ENCODE peak calls at places on chromosomes 7 and 10, in four cellular contexts. One of them, this sample, is unnamed.

GRCh38 chr7:24134535-24134934 is 149.5 kb upstream of the NPY start:
- DNase-seq in PC-3: no peak
- DNase-seq in Peyer's patch: no peak
- DNase-seq in caudate nucleus: no peak
- DNase-seq in this sample: no peak

GRCh38 chr7:142583424-142583823 is 165.8 kb upstream of the PRSS1 start:
- DNase-seq in PC-3: peak
- DNase-seq in Peyer's patch: no peak
- DNase-seq in caudate nucleus: no peak
- DNase-seq in this sample: peak

GRCh38 chr10:63217120-63217605 is 84.0 kb downstream of the NRBF2 start:
- DNase-seq in PC-3: peak
- DNase-seq in Peyer's patch: no peak
- DNase-seq in caudate nucleus: no peak
- DNase-seq in this sample: no peak

GRCh38 chr7:47601119-47601880 is 19.4 kb upstream of the TNS3 start:
- DNase-seq in PC-3: peak
- DNase-seq in Peyer's patch: no peak
- DNase-seq in caudate nucleus: no peak
- DNase-seq in this sample: peak

GRCh38 chr10:33643042-33643441 is 308.6 kb upstream of the NRP1 start:
- DNase-seq in PC-3: peak
- DNase-seq in Peyer's patch: no peak
- DNase-seq in caudate nucleus: no peak
- DNase-seq in this sample: no peak

GRCh38 chr10:72298774-72299519 is 25.2 kb downstream of the DDIT4 start:
- DNase-seq in PC-3: no peak
- DNase-seq in Peyer's patch: no peak
- DNase-seq in caudate nucleus: no peak
- DNase-seq in this sample: no peak

GRCh38 chr7:78296689-78297371 is 498.3 kb downstream of the PHTF2 start:
- DNase-seq in PC-3: peak
- DNase-seq in Peyer's patch: no peak
- DNase-seq in caudate nucleus: no peak
- DNase-seq in this sample: no peak

GRCh38 chr10:103761075-103761920 is 94.1 kb downstream of the SH3PXD2A start:
- DNase-seq in PC-3: peak
- DNase-seq in Peyer's patch: no peak
- DNase-seq in caudate nucleus: no peak
- DNase-seq in this sample: no peak

GRCh38 chr10:132493246-132493755 is 44.3 kb upstream of the INPP5A start:
- DNase-seq in PC-3: no peak
- DNase-seq in Peyer's patch: no peak
- DNase-seq in caudate nucleus: peak
- DNase-seq in this sample: no peak

GRCh38 chr7:130491841-130492518 is at the start of gene MEST:
- DNase-seq in PC-3: no peak
- DNase-seq in Peyer's patch: no peak
- DNase-seq in caudate nucleus: no peak
- DNase-seq in this sample: no peak

GRCh38 chr10:19046709-19047108 is 1.9 kb upstream of the MALRD1 start:
- DNase-seq in PC-3: no peak
- DNase-seq in Peyer's patch: peak
- DNase-seq in caudate nucleus: no peak
- DNase-seq in this sample: no peak

GRCh38 chr10:98272690-98273453 is 4.9 kb upstream of the LOXL4 start:
- DNase-seq in PC-3: no peak
- DNase-seq in Peyer's patch: no peak
- DNase-seq in caudate nucleus: no peak
- DNase-seq in this sample: no peak

GRCh38 chr10:20742737-20743136 is 154.4 kb downstream of the NEBL start:
- DNase-seq in PC-3: no peak
- DNase-seq in Peyer's patch: no peak
- DNase-seq in caudate nucleus: no peak
- DNase-seq in this sample: no peak

GRCh38 chr7:16404631-16405030 is 16.7 kb downstream of the CRPPA start:
- DNase-seq in PC-3: no peak
- DNase-seq in Peyer's patch: no peak
- DNase-seq in caudate nucleus: no peak
- DNase-seq in this sample: no peak

GRCh38 chr10:17685227-17685840 is 41.4 kb downstream of the STAM start:
- DNase-seq in PC-3: no peak
- DNase-seq in Peyer's patch: no peak
- DNase-seq in caudate nucleus: no peak
- DNase-seq in this sample: no peak

GRCh38 chr7:46939089-46939488 is 642.8 kb downstream of the TNS3 start:
- DNase-seq in PC-3: no peak
- DNase-seq in Peyer's patch: no peak
- DNase-seq in caudate nucleus: no peak
- DNase-seq in this sample: no peak

GRCh38 chr10:58674260-58674659 is 161.6 kb downstream of the BICC1 start:
- DNase-seq in PC-3: no peak
- DNase-seq in Peyer's patch: no peak
- DNase-seq in caudate nucleus: no peak
- DNase-seq in this sample: no peak

GRCh38 chr10:4780097-4780496 is 45.9 kb upstream of the AKR1E2 start:
- DNase-seq in PC-3: no peak
- DNase-seq in Peyer's patch: no peak
- DNase-seq in caudate nucleus: no peak
- DNase-seq in this sample: no peak
- H3K27ac ChIP-seq in PC-3: peak
- H3K27ac ChIP-seq in Peyer's patch: no peak
- H3K27ac ChIP-seq in caudate nucleus: no peak
- H3K27ac ChIP-seq in this sample: no peak

GRCh38 chr10:4672199-4672598 is 153.8 kb upstream of the AKR1E2 start:
- DNase-seq in PC-3: no peak
- DNase-seq in Peyer's patch: no peak
- DNase-seq in caudate nucleus: no peak
- DNase-seq in this sample: no peak

GRCh38 chr10:4671451-4672145 is 154.4 kb upstream of the AKR1E2 start:
- DNase-seq in PC-3: peak
- DNase-seq in Peyer's patch: no peak
- DNase-seq in caudate nucleus: no peak
- DNase-seq in this sample: peak

GRCh38 chr10:4673279-4674040 is 152.5 kb upstream of the AKR1E2 start:
- DNase-seq in PC-3: no peak
- DNase-seq in Peyer's patch: no peak
- DNase-seq in caudate nucleus: no peak
- DNase-seq in this sample: no peak

GRCh38 chr10:4669585-4669984 is 156.4 kb upstream of the AKR1E2 start:
- DNase-seq in PC-3: no peak
- DNase-seq in Peyer's patch: no peak
- DNase-seq in caudate nucleus: no peak
- DNase-seq in this sample: no peak

DNA sequence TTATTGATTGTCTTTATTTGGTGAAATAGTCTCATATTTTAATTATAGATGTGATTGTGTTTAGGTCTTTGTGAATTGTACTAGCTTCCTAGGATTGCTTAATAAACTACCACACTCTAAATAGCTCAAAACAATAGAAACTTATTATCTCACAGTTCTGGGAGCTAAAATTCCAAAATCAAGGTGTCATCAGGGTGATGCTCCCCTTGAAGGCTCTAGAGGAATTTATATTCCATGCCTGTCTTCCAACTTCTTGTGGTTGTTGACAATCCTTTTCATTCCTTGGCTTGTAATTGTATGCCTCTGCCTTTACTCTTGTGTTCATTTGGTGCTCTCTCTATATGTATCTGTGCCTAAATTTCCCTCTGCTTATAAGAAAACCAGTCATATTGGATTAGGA is 155.3 kb upstream of the AKR1E2 start:
- DNase-seq in PC-3: peak
- DNase-seq in Peyer's patch: no peak
- DNase-seq in caudate nucleus: no peak
- DNase-seq in this sample: peak
- H3K27ac ChIP-seq in PC-3: peak
- H3K27ac ChIP-seq in Peyer's patch: no peak
- H3K27ac ChIP-seq in caudate nucleus: no peak
- H3K27ac ChIP-seq in this sample: peak

GRCh38 chr10:29715296-29715695 is 80.5 kb upstream of the SVIL start:
- DNase-seq in PC-3: no peak
- DNase-seq in Peyer's patch: no peak
- DNase-seq in caudate nucleus: no peak
- DNase-seq in this sample: no peak

GRCh38 chr10:29714096-29714874 is 79.5 kb upstream of the SVIL start:
- DNase-seq in PC-3: peak
- DNase-seq in Peyer's patch: no peak
- DNase-seq in caudate nucleus: peak
- DNase-seq in this sample: peak

GRCh38 chr10:29710128-29710527 is 75.4 kb upstream of the SVIL start:
- DNase-seq in PC-3: no peak
- DNase-seq in Peyer's patch: no peak
- DNase-seq in caudate nucleus: no peak
- DNase-seq in this sample: no peak

GRCh38 chr10:29712108-29712507 is 77.3 kb upstream of the SVIL start:
- DNase-seq in PC-3: peak
- DNase-seq in Peyer's patch: no peak
- DNase-seq in caudate nucleus: no peak
- DNase-seq in this sample: no peak

GRCh38 chr10:29713450-29713849 is 78.7 kb upstream of the SVIL start:
- DNase-seq in PC-3: peak
- DNase-seq in Peyer's patch: no peak
- DNase-seq in caudate nucleus: no peak
- DNase-seq in this sample: no peak
- H3K27ac ChIP-seq in PC-3: peak
- H3K27ac ChIP-seq in Peyer's patch: no peak
- H3K27ac ChIP-seq in caudate nucleus: no peak
- H3K27ac ChIP-seq in this sample: no peak

GRCh38 chr10:68517188-68517587 is 10.1 kb downstream of the SLC25A16 start:
- DNase-seq in PC-3: peak
- DNase-seq in Peyer's patch: peak
- DNase-seq in caudate nucleus: no peak
- DNase-seq in this sample: no peak
- H3K27ac ChIP-seq in PC-3: peak
- H3K27ac ChIP-seq in Peyer's patch: no peak
- H3K27ac ChIP-seq in caudate nucleus: no peak
- H3K27ac ChIP-seq in this sample: peak

GRCh38 chr7:32501522-32501921 is 6.2 kb downstream of the AVL9 start:
- DNase-seq in PC-3: peak
- DNase-seq in Peyer's patch: no peak
- DNase-seq in caudate nucleus: no peak
- DNase-seq in this sample: no peak
- H3K27ac ChIP-seq in PC-3: peak
- H3K27ac ChIP-seq in Peyer's patch: no peak
- H3K27ac ChIP-seq in caudate nucleus: peak
- H3K27ac ChIP-seq in this sample: peak

DNA sequence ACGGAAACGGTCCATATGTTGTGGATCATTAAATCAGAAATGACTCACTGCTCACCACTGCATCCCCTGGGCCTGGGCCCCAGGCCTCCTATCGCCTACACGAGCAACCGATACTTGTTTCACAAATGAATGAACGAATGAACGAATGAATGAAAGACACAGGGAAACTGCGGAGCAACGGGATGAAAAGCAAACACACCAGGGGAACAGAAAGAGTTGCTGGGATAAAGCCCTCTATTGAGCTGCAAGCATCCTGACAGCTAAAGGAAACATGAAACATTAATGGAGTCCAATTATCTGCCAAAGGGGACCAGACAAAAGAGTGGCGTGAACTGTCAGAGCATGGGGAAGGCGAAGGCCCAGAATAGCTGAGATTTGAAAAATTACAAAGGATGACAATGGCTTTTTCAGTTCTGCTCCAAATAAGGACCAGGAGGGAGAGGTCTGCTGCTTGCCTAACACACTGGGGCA is 92.1 kb downstream of the GRB10 start:
- DNase-seq in PC-3: no peak
- DNase-seq in Peyer's patch: no peak
- DNase-seq in caudate nucleus: no peak
- DNase-seq in this sample: no peak
- H3K27ac ChIP-seq in PC-3: no peak
- H3K27ac ChIP-seq in Peyer's patch: no peak
- H3K27ac ChIP-seq in caudate nucleus: peak
- H3K27ac ChIP-seq in this sample: no peak

GRCh38 chr7:6576024-6576866 is 1.0 kb upstream of the ZDHHC4 start:
- DNase-seq in PC-3: peak
- DNase-seq in Peyer's patch: no peak
- DNase-seq in caudate nucleus: no peak
- DNase-seq in this sample: no peak
- H3K27ac ChIP-seq in PC-3: no peak
- H3K27ac ChIP-seq in Peyer's patch: no peak
- H3K27ac ChIP-seq in caudate nucleus: no peak
- H3K27ac ChIP-seq in this sample: no peak

GRCh38 chr10:47253030-47253637 is 46.9 kb upstream of the GDF10 start:
- DNase-seq in PC-3: no peak
- DNase-seq in Peyer's patch: no peak
- DNase-seq in caudate nucleus: no peak
- DNase-seq in this sample: no peak
- H3K27ac ChIP-seq in PC-3: no peak
- H3K27ac ChIP-seq in Peyer's patch: no peak
- H3K27ac ChIP-seq in caudate nucleus: no peak
- H3K27ac ChIP-seq in this sample: no peak

GRCh38 chr10:29732918-29733317 is 98.1 kb upstream of the SVIL start:
- DNase-seq in PC-3: no peak
- DNase-seq in Peyer's patch: no peak
- DNase-seq in caudate nucleus: no peak
- DNase-seq in this sample: no peak
- H3K27ac ChIP-seq in PC-3: no peak
- H3K27ac ChIP-seq in Peyer's patch: no peak
- H3K27ac ChIP-seq in caudate nucleus: no peak
- H3K27ac ChIP-seq in this sample: no peak